ENCODE peak calls at places on chromosomes 13 and 19, in six cellular contexts. G is A549, Q is transverse colon, U is Peyer's patch, D is ovary, S is lower leg skin. O is an unnamed sample.

GRCh38 chr13:74409551-74409950 is 275.3 kb upstream of the KLF12 start:
- DNase-seq in D (no peak), U (no peak), G (no peak), S (no peak), Q (no peak), O (no peak)

GRCh38 chr13:77416666-77417212 is 89.8 kb upstream of the MYCBP2 start:
- DNase-seq in S (no peak), D (no peak), Q (no peak), U (no peak), G (no peak), O (no peak)

GRCh38 chr13:50292082-50292481 is 276.8 kb downstream of the KCNRG start:
- DNase-seq in U (no peak), S (no peak), Q (no peak), D (no peak), G (no peak), O (no peak)

GRCh38 chr19:33411621-33412180 is 38.2 kb downstream of the CEBPG start:
- DNase-seq in D (no peak), U (no peak), G (no peak), S (no peak), Q (no peak), O (no peak)

GRCh38 chr13:25525884-25526283 is 154.1 kb downstream of the ATP8A2 start:
- DNase-seq in Q (no peak), D (no peak), G (no peak), S (no peak), U (no peak), O (no peak)

GRCh38 chr13:111020021-111020420 is 95.1 kb upstream of the ARHGEF7 start:
- DNase-seq in U (no peak), Q (no peak), S (no peak), D (no peak), G (no peak), O (no peak)

GRCh38 chr13:99386911-99387788 is 80.0 kb upstream of the GPR183 start:
- DNase-seq in U (peak), Q (peak), D (no peak), S (peak), G (peak), O (peak)

GRCh38 chr13:109156181-109156935 is 526.9 kb downstream of the MYO16 start:
- DNase-seq in D (no peak), G (no peak), U (no peak), Q (no peak), S (no peak), O (peak)

GRCh38 chr13:59047546-59047945 is 1116.2 kb downstream of the DIAPH3 start:
- DNase-seq in G (no peak), U (no peak), Q (no peak), S (no peak), D (no peak), O (no peak)

GRCh38 chr13:112979406-112979902 is 10.4 kb downstream of the MCF2L start:
- DNase-seq in U (no peak), G (no peak), D (no peak), S (no peak), Q (no peak), O (no peak)

GRCh38 chr13:112977091-112977490 is 8.1 kb downstream of the MCF2L start:
- DNase-seq in Q (no peak), G (no peak), D (no peak), S (no peak), U (no peak), O (no peak)

GRCh38 chr13:112977525-112977924 is 8.5 kb downstream of the MCF2L start:
- DNase-seq in G (no peak), S (no peak), U (no peak), D (no peak), Q (no peak), O (no peak)

GRCh38 chr13:112980441-112980840 is 11.4 kb downstream of the MCF2L start:
- DNase-seq in U (no peak), G (no peak), Q (no peak), S (no peak), D (no peak), O (no peak)

GRCh38 chr13:112978561-112979405 is 9.8 kb downstream of the MCF2L start:
- DNase-seq in Q (no peak), U (no peak), D (no peak), G (no peak), S (no peak), O (no peak)
- TF ChIP-seq POLR2A in Q (peak), U (no peak), D (no peak), G (no peak), S (no peak), O (no peak)

DNA sequence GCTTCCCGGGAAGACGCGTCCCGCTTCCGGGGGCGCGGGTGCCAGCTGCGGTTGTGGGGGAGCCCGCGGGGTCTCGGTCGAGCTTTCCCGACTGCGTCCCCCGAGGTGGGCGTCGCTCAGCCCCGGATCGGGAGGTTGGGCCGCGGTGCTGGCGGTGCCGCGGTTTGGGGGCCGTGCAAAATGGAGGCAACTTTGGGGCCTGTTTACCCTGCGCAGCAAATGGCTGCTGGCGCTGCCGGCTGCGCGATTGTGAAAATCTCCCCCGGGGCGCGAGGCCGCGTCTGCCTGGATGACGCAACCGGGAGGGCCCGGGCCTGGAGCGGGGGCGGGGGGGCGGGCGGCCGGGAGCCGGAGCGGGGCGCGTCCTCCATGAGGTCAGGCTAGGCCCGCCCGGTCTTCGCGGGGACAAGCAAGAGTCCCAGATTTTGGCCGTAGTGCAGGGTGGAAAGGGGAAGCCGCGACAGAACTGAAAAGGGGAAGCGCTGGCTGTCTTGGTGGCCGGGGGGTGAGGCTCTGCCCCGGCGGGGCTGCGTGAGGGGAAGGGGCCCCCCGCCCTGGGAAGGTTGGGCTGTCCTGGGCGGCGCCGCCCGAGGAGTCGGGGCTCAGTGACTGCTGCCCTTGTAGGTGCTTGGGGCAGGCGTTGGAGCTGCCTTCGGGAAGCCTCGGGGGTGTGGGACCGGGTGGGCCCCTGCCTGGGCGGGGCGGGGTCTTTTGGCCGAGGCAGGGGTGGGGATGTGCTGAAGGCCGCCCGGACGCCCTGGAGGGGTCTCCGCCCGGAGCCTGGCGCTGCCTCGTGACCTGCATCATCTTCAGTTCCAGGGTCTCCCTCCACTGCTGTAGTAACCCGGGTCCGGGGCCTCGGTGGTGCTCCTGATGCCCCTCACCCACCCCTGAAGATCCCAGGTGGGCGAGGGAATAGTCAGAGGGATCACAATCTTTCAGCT is 11.1 kb downstream of the PEAK3 start:
- DNase-seq in U (peak), G (peak), Q (peak), D (peak), S (peak), O (peak)
- TF ChIP-seq POLR2A in U (peak), G (no peak), Q (peak), D (peak), S (no peak), O (no peak)

GRCh38 chr19:10317857-10318462 is 2.1 kb upstream of the FDX2 start:
- DNase-seq in D (no peak), G (no peak), S (no peak), U (no peak), Q (no peak), O (no peak)
- TF ChIP-seq POLR2A in D (no peak), G (no peak), S (no peak), U (no peak), Q (no peak), O (no peak)

DNA sequence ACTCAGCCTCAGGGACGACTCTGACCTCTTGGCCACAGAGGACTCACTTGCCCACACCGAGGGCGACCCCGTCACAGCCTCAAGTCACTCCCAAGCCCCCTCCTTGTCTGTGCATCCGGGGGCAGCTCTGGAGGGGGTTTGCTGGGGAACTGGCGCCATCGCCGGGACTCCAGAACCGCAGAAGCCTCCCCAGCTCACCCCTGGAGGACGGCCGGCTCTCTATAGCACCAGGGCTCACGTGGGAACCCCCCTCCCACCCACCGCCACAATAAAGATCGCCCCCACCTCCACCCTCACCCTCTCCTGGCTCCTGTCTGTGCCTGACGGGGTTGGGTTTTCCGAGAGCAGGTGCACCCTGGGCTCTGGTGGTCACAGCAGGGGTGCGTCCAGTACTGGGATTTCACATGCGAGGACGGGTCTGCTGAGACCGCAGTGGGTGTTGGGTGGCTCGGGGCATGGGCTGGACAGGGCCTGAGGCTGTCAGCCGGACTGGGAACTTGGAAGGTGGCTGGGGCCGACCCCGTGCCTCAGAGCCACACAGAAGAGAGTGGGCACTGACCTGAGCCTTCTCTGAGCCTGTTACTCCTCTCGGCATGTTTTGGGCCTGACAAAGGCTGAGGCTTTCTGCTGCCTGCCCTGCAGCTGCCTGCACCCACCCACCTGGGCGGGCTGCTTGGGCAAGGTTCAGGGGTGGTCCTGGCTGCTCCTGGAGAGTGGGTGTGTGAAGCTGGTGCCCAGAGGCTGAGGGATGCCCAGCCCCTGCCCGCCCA is 6.3 kb upstream of the HCN2 start:
- DNase-seq in D (no peak), U (no peak), S (no peak), Q (no peak), G (no peak), O (no peak)
- TF ChIP-seq POLR2A in D (no peak), U (no peak), S (no peak), Q (no peak), G (no peak), O (no peak)

DNA sequence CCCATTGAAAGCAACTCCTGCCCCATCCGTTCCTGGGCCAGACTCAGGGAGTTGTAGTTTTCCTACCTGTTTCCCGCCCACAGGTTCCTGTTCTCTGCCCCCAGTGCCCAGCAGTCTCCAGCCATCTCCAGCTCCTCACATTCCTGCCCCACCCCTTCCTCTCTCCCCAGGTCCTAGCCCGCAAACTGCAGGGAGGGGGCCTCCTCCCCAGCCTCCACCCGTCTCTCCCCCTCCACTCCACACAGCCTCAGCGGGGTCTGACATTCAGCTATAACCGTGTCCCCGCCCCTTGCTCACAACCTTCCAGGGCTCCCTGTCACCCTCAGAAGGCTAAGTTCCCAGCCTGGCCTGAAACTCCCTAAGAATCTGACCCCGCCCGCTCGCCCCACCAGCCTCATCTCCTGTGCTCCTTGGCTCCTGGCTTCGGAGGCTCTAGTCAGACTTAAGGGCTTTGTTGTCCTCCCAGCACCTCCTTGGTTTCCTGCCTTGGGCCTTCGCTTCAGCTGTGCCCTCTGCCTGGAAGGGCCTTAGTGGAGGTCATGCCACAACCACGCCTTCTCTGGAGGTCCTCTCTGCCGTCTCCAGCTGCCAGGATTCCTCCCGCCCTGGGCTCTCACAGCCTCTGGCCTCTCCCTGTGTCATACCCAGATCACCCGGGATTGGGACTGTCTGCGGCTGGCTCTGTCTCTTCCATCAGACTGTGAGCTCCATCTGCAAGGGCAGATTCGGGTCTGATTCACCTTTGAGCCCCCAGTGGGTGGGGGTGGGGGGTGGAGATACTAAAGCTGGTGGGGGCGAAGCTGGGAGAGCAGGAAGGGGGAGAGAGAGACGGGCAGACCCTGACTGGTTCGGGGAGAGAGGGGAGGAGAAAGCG is 5.1 kb upstream of the SPACA6 start:
- DNase-seq in U (no peak), D (peak), S (no peak), G (peak), Q (peak), O (no peak)
- TF ChIP-seq POLR2A in U (no peak), D (no peak), S (no peak), G (peak), Q (no peak), O (peak)

O was measured in H54.